ENCODE peak calls at places on chromosomes 7 and 10, in seven cellular contexts. One of them, this sample, is unnamed.

GRCh38 chr7:40015790-40016296 is 65.8 kb downstream of the CDK13 start:
- DNase-seq in foreskin fibroblast: peak; percentile 4
- DNase-seq in cardiac fibroblast: peak; percentile 70
- DNase-seq in fibroblast of mammary gland: peak; percentile 39
- DNase-seq in tibial artery: no peak
- DNase-seq in heart right ventricle: no peak
- DNase-seq in GM12878: peak; percentile 62
- DNase-seq in this sample: no peak

GRCh38 chr10:59885430-59886134 is 20.8 kb downstream of the CCDC6 start:
- DNase-seq in foreskin fibroblast: no peak
- DNase-seq in cardiac fibroblast: no peak
- DNase-seq in fibroblast of mammary gland: no peak
- DNase-seq in tibial artery: no peak
- DNase-seq in heart right ventricle: no peak
- DNase-seq in GM12878: peak; percentile 85
- DNase-seq in this sample: no peak

GRCh38 chr10:118745056-118745455 is 9.7 kb downstream of the CACUL1 start:
- DNase-seq in foreskin fibroblast: no peak
- DNase-seq in cardiac fibroblast: no peak
- DNase-seq in fibroblast of mammary gland: peak; percentile 21
- DNase-seq in tibial artery: no peak
- DNase-seq in heart right ventricle: no peak
- DNase-seq in GM12878: no peak
- DNase-seq in this sample: no peak

GRCh38 chr10:110609592-110609991 is 34.5 kb upstream of the RBM20 start:
- DNase-seq in foreskin fibroblast: peak; percentile 7
- DNase-seq in cardiac fibroblast: peak; percentile 5
- DNase-seq in fibroblast of mammary gland: no peak
- DNase-seq in tibial artery: no peak
- DNase-seq in heart right ventricle: no peak
- DNase-seq in GM12878: no peak
- DNase-seq in this sample: no peak

GRCh38 chr7:155381852-155382801 is 75.8 kb upstream of the EN2 start:
- DNase-seq in foreskin fibroblast: no peak
- DNase-seq in cardiac fibroblast: no peak
- DNase-seq in fibroblast of mammary gland: no peak
- DNase-seq in tibial artery: no peak
- DNase-seq in heart right ventricle: no peak
- DNase-seq in GM12878: no peak
- DNase-seq in this sample: no peak

GRCh38 chr7:17444673-17445072 is 146.2 kb downstream of the AHR start:
- DNase-seq in foreskin fibroblast: peak; percentile 33
- DNase-seq in cardiac fibroblast: peak; percentile 77
- DNase-seq in fibroblast of mammary gland: peak; percentile 54
- DNase-seq in tibial artery: no peak
- DNase-seq in heart right ventricle: no peak
- DNase-seq in GM12878: no peak
- DNase-seq in this sample: no peak

GRCh38 chr7:3937146-3937545 is 636.1 kb downstream of the SDK1 start:
- DNase-seq in foreskin fibroblast: no peak
- DNase-seq in cardiac fibroblast: no peak
- DNase-seq in fibroblast of mammary gland: no peak
- DNase-seq in tibial artery: no peak
- DNase-seq in heart right ventricle: no peak
- DNase-seq in GM12878: no peak
- DNase-seq in this sample: no peak

GRCh38 chr7:148650232-148650858 is 48.4 kb upstream of the CUL1 start:
- DNase-seq in foreskin fibroblast: peak; percentile 24
- DNase-seq in cardiac fibroblast: peak; percentile 41
- DNase-seq in fibroblast of mammary gland: peak; percentile 37
- DNase-seq in tibial artery: no peak
- DNase-seq in heart right ventricle: no peak
- DNase-seq in GM12878: no peak
- DNase-seq in this sample: no peak

GRCh38 chr7:47596502-47597202 is 14.7 kb upstream of the TNS3 start:
- DNase-seq in foreskin fibroblast: no peak
- DNase-seq in cardiac fibroblast: peak; percentile 67
- DNase-seq in fibroblast of mammary gland: no peak
- DNase-seq in tibial artery: no peak
- DNase-seq in heart right ventricle: no peak
- DNase-seq in GM12878: no peak
- DNase-seq in this sample: no peak

GRCh38 chr7:94410471-94411466 is 16.1 kb downstream of the COL1A2 start:
- DNase-seq in foreskin fibroblast: no peak
- DNase-seq in cardiac fibroblast: peak; percentile 43
- DNase-seq in fibroblast of mammary gland: peak; percentile 62
- DNase-seq in tibial artery: no peak
- DNase-seq in heart right ventricle: no peak
- DNase-seq in GM12878: no peak
- DNase-seq in this sample: no peak

GRCh38 chr10:110304780-110305421 is at the start of gene SMNDC1:
- DNase-seq in foreskin fibroblast: peak; percentile 97
- DNase-seq in cardiac fibroblast: peak; percentile 99
- DNase-seq in fibroblast of mammary gland: peak; percentile 98
- DNase-seq in tibial artery: peak; percentile 96
- DNase-seq in heart right ventricle: peak; percentile 98
- DNase-seq in GM12878: peak; percentile 89
- DNase-seq in this sample: peak; percentile 95

GRCh38 chr7:101137651-101138148 is 10.8 kb downstream of the SERPINE1 start:
- DNase-seq in foreskin fibroblast: peak; percentile 47
- DNase-seq in cardiac fibroblast: peak; percentile 56
- DNase-seq in fibroblast of mammary gland: no peak
- DNase-seq in tibial artery: no peak
- DNase-seq in heart right ventricle: no peak
- DNase-seq in GM12878: no peak
- DNase-seq in this sample: no peak

GRCh38 chr7:114081606-114082425 is 163.0 kb upstream of the PPP1R3A start:
- DNase-seq in foreskin fibroblast: peak; percentile 56
- DNase-seq in cardiac fibroblast: peak; percentile 72
- DNase-seq in fibroblast of mammary gland: peak; percentile 78
- DNase-seq in tibial artery: no peak
- DNase-seq in heart right ventricle: no peak
- DNase-seq in GM12878: no peak
- DNase-seq in this sample: no peak

GRCh38 chr7:35975851-35976454 is 175.1 kb downstream of the SEPTIN7 start:
- DNase-seq in foreskin fibroblast: peak; percentile 56
- DNase-seq in cardiac fibroblast: peak; percentile 89
- DNase-seq in fibroblast of mammary gland: peak; percentile 79
- DNase-seq in tibial artery: no peak
- DNase-seq in heart right ventricle: no peak
- DNase-seq in GM12878: peak; percentile 25
- DNase-seq in this sample: no peak

GRCh38 chr10:117350905-117351304 is 24.3 kb downstream of the PDZD8 start:
- DNase-seq in foreskin fibroblast: no peak
- DNase-seq in cardiac fibroblast: no peak
- DNase-seq in fibroblast of mammary gland: no peak
- DNase-seq in tibial artery: no peak
- DNase-seq in heart right ventricle: no peak
- DNase-seq in GM12878: no peak
- DNase-seq in this sample: no peak

GRCh38 chr7:132996581-132997242 is 85.2 kb downstream of the CHCHD3 start:
- DNase-seq in foreskin fibroblast: no peak
- DNase-seq in cardiac fibroblast: no peak
- DNase-seq in fibroblast of mammary gland: no peak
- DNase-seq in tibial artery: no peak
- DNase-seq in heart right ventricle: no peak
- DNase-seq in GM12878: no peak
- DNase-seq in this sample: no peak

GRCh38 chr10:10418397-10418796 is 599.3 kb upstream of the CELF2 start:
- DNase-seq in foreskin fibroblast: no peak
- DNase-seq in cardiac fibroblast: no peak
- DNase-seq in fibroblast of mammary gland: no peak
- DNase-seq in tibial artery: no peak
- DNase-seq in heart right ventricle: no peak
- DNase-seq in GM12878: peak; percentile 15
- DNase-seq in this sample: no peak

GRCh38 chr7:41967156-41967555 is 264.3 kb upstream of the INHBA start:
- DNase-seq in foreskin fibroblast: peak; percentile 56
- DNase-seq in cardiac fibroblast: peak; percentile 73
- DNase-seq in fibroblast of mammary gland: peak; percentile 81
- DNase-seq in tibial artery: no peak
- DNase-seq in heart right ventricle: no peak
- DNase-seq in GM12878: no peak
- DNase-seq in this sample: no peak

GRCh38 chr7:47518827-47519226 is 63.1 kb downstream of the TNS3 start:
- DNase-seq in foreskin fibroblast: peak; percentile 64
- DNase-seq in cardiac fibroblast: no peak
- DNase-seq in fibroblast of mammary gland: peak; percentile 86
- DNase-seq in tibial artery: peak; percentile 62
- DNase-seq in heart right ventricle: no peak
- DNase-seq in GM12878: no peak
- DNase-seq in this sample: no peak

GRCh38 chr7:5429857-5430611 is 6.4 kb upstream of the TNRC18 start:
- DNase-seq in foreskin fibroblast: peak; percentile 62
- DNase-seq in cardiac fibroblast: peak; percentile 64
- DNase-seq in fibroblast of mammary gland: peak; percentile 49
- DNase-seq in tibial artery: no peak
- DNase-seq in heart right ventricle: peak; percentile 49
- DNase-seq in GM12878: no peak
- DNase-seq in this sample: no peak

GRCh38 chr7:24290004-24290641 is 6.1 kb downstream of the NPY start:
- DNase-seq in foreskin fibroblast: peak; percentile 4
- DNase-seq in cardiac fibroblast: peak; percentile 18
- DNase-seq in fibroblast of mammary gland: peak; percentile 62
- DNase-seq in tibial artery: no peak
- DNase-seq in heart right ventricle: no peak
- DNase-seq in GM12878: peak; percentile 70
- DNase-seq in this sample: no peak

GRCh38 chr7:122397381-122397780 is 92.8 kb upstream of the FEZF1 start:
- DNase-seq in foreskin fibroblast: no peak
- DNase-seq in cardiac fibroblast: no peak
- DNase-seq in fibroblast of mammary gland: no peak
- DNase-seq in tibial artery: no peak
- DNase-seq in heart right ventricle: no peak
- DNase-seq in GM12878: no peak
- DNase-seq in this sample: no peak

GRCh38 chr7:152423991-152424347 is 11.8 kb downstream of the KMT2C start:
- DNase-seq in foreskin fibroblast: no peak
- DNase-seq in cardiac fibroblast: no peak
- DNase-seq in fibroblast of mammary gland: no peak
- DNase-seq in tibial artery: no peak
- DNase-seq in heart right ventricle: no peak
- DNase-seq in GM12878: no peak
- DNase-seq in this sample: no peak

GRCh38 chr10:96972264-96972663 is 140.2 kb downstream of the LCOR start:
- DNase-seq in foreskin fibroblast: no peak
- DNase-seq in cardiac fibroblast: no peak
- DNase-seq in fibroblast of mammary gland: no peak
- DNase-seq in tibial artery: no peak
- DNase-seq in heart right ventricle: no peak
- DNase-seq in GM12878: no peak
- DNase-seq in this sample: no peak

GRCh38 chr7:151063212-151063561 is 3.8 kb downstream of the SLC4A2 start:
- DNase-seq in foreskin fibroblast: no peak
- DNase-seq in cardiac fibroblast: peak; percentile 70
- DNase-seq in fibroblast of mammary gland: peak; percentile 77
- DNase-seq in tibial artery: peak; percentile 71
- DNase-seq in heart right ventricle: no peak
- DNase-seq in GM12878: no peak
- DNase-seq in this sample: no peak

GRCh38 chr7:125878990-125879389 is 949.4 kb upstream of the POT1 start:
- DNase-seq in foreskin fibroblast: no peak
- DNase-seq in cardiac fibroblast: no peak
- DNase-seq in fibroblast of mammary gland: no peak
- DNase-seq in tibial artery: no peak
- DNase-seq in heart right ventricle: no peak
- DNase-seq in GM12878: no peak
- DNase-seq in this sample: no peak

GRCh38 chr10:133359554-133359971 is 1.7 kb upstream of the FUOM start:
- DNase-seq in foreskin fibroblast: no peak
- DNase-seq in cardiac fibroblast: no peak
- DNase-seq in fibroblast of mammary gland: no peak
- DNase-seq in tibial artery: no peak
- DNase-seq in heart right ventricle: no peak
- DNase-seq in GM12878: no peak
- DNase-seq in this sample: no peak

GRCh38 chr7:1748076-1748750 is 78.1 kb downstream of the ELFN1 start:
- DNase-seq in foreskin fibroblast: no peak
- DNase-seq in cardiac fibroblast: no peak
- DNase-seq in fibroblast of mammary gland: no peak
- DNase-seq in tibial artery: no peak
- DNase-seq in heart right ventricle: no peak
- DNase-seq in GM12878: no peak
- DNase-seq in this sample: no peak

GRCh38 chr7:94449151-94449725 is 54.5 kb downstream of the COL1A2 start:
- DNase-seq in foreskin fibroblast: no peak
- DNase-seq in cardiac fibroblast: peak; percentile 74
- DNase-seq in fibroblast of mammary gland: peak; percentile 64
- DNase-seq in tibial artery: no peak
- DNase-seq in heart right ventricle: no peak
- DNase-seq in GM12878: peak; percentile 8
- DNase-seq in this sample: no peak

GRCh38 chr7:63008366-63008765 is 990.3 kb upstream of the ZNF722 start:
- DNase-seq in foreskin fibroblast: no peak
- DNase-seq in cardiac fibroblast: no peak
- DNase-seq in fibroblast of mammary gland: no peak
- DNase-seq in tibial artery: no peak
- DNase-seq in heart right ventricle: no peak
- DNase-seq in GM12878: no peak
- DNase-seq in this sample: no peak
- TF ChIP-seq CTCF in foreskin fibroblast: no peak
- TF ChIP-seq CTCF in cardiac fibroblast: no peak
- TF ChIP-seq CTCF in fibroblast of mammary gland: no peak
- TF ChIP-seq CTCF in tibial artery: no peak
- TF ChIP-seq CTCF in heart right ventricle: peak; percentile 32
- TF ChIP-seq CTCF in GM12878: no peak
- TF ChIP-seq CTCF in this sample: peak; percentile 38

GRCh38 chr7:99036531-99037175 is 107.3 kb downstream of the SMURF1 start:
- DNase-seq in foreskin fibroblast: peak; percentile 42
- DNase-seq in cardiac fibroblast: peak; percentile 56
- DNase-seq in fibroblast of mammary gland: peak; percentile 81
- DNase-seq in tibial artery: peak; percentile 60
- DNase-seq in heart right ventricle: no peak
- DNase-seq in GM12878: no peak
- DNase-seq in this sample: no peak
- TF ChIP-seq CTCF in foreskin fibroblast: peak; percentile 36
- TF ChIP-seq CTCF in cardiac fibroblast: peak; percentile 42
- TF ChIP-seq CTCF in fibroblast of mammary gland: peak; percentile 45
- TF ChIP-seq CTCF in tibial artery: peak; percentile 52
- TF ChIP-seq CTCF in heart right ventricle: peak; percentile 49
- TF ChIP-seq CTCF in GM12878: peak; percentile 12
- TF ChIP-seq CTCF in this sample: no peak

DNA sequence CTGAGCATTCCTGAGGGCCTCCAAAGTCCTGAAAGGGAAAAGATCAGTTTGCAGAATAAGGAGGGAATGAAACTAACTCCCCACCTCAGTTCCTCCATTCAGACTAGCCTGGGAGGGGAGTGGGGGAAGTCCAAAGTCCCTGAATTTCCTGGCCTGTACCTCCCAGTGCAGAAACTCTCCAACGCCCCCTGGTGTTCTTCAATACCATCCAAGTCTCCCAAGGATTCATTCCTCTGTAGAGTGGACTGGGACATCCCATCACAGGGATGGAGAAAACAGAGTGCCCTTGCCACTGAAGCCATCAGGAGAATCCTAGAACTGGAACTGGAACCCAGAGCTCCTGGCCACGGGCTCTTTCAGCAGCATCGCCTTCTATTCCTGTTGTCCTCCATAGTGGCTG is 1.6 kb upstream of the COL13A1 start:
- DNase-seq in foreskin fibroblast: peak; percentile 48
- DNase-seq in cardiac fibroblast: peak; percentile 75
- DNase-seq in fibroblast of mammary gland: peak; percentile 61
- DNase-seq in tibial artery: no peak
- DNase-seq in heart right ventricle: no peak
- DNase-seq in GM12878: no peak
- DNase-seq in this sample: peak; percentile 48
- TF ChIP-seq CTCF in foreskin fibroblast: peak; percentile 83
- TF ChIP-seq CTCF in cardiac fibroblast: peak; percentile 82
- TF ChIP-seq CTCF in fibroblast of mammary gland: peak; percentile 83
- TF ChIP-seq CTCF in tibial artery: peak; percentile 67
- TF ChIP-seq CTCF in heart right ventricle: peak; percentile 72
- TF ChIP-seq CTCF in GM12878: peak; percentile 56
- TF ChIP-seq CTCF in this sample: peak; percentile 50

GRCh38 chr7:90312745-90313144 is 8.4 kb downstream of the FAM237B start:
- DNase-seq in foreskin fibroblast: peak; percentile 4
- DNase-seq in cardiac fibroblast: peak; percentile 32
- DNase-seq in fibroblast of mammary gland: peak; percentile 30
- DNase-seq in tibial artery: no peak
- DNase-seq in heart right ventricle: no peak
- DNase-seq in GM12878: no peak
- DNase-seq in this sample: no peak
- TF ChIP-seq CTCF in foreskin fibroblast: peak; percentile 37
- TF ChIP-seq CTCF in cardiac fibroblast: peak; percentile 20
- TF ChIP-seq CTCF in fibroblast of mammary gland: peak; percentile 34
- TF ChIP-seq CTCF in tibial artery: peak; percentile 6
- TF ChIP-seq CTCF in heart right ventricle: no peak
- TF ChIP-seq CTCF in GM12878: peak; percentile 42
- TF ChIP-seq CTCF in this sample: no peak

This sample was measured in mesothelial cell of epicardium.